ENCODE peak calls at places on chromosomes 4 and X, in six cellular contexts. D is iPS-NIHi11; Z is CD8-positive, alpha-beta memory T cell; X is EH; M is GM04504; L is lower lobe of right lung. J is an unnamed sample.

GRCh38 chr4:123649248-123649643 is 252.7 kb downstream of the SPRY1 start:
- DNase-seq in D (no peak), Z (no peak), X (no peak), M (no peak), L (no peak), J (no peak)

GRCh38 chr4:151202851-151203455 is 74.0 kb upstream of the PRSS48 start:
- DNase-seq in D (no peak), Z (no peak), X (peak; percentile 60), M (no peak), L (no peak), J (peak; percentile 43)

GRCh38 chrX:111355523-111356122 is 56.4 kb downstream of the DCX start:
- DNase-seq in D (no peak), Z (no peak), X (no peak), M (no peak), L (no peak), J (no peak)

GRCh38 chrX:111608724-111609123 is 72.2 kb upstream of the ALG13 start:
- DNase-seq in D (no peak), Z (no peak), X (no peak), M (no peak), L (no peak), J (no peak)

GRCh38 chrX:9587551-9588096 is 122.8 kb downstream of the TBL1X start:
- DNase-seq in D (no peak), Z (no peak), X (no peak), M (no peak), L (no peak), J (no peak)

GRCh38 chr4:158649111-158649680 is 22.5 kb downstream of the C4orf46 start:
- DNase-seq in D (no peak), Z (no peak), X (peak; percentile 37), M (no peak), L (no peak), J (no peak)

GRCh38 chr4:175419120-175419774 is 392.8 kb downstream of the GPM6A start:
- DNase-seq in D (no peak), Z (no peak), X (peak; percentile 95), M (peak; percentile 90), L (no peak), J (no peak)

GRCh38 chr4:17544831-17545234 is 29.9 kb downstream of the CLRN2 start:
- DNase-seq in D (no peak), Z (no peak), X (no peak), M (no peak), L (no peak), J (no peak)

J was measured in left kidney.